ENCODE peak calls at places on chromosome 15, in seven cellular contexts. One of them, this sample, is unnamed.

GRCh38 chr15:53193149-53193548 is 403.0 kb upstream of the ONECUT1 start:
- DNase-seq in HCT116: no peak
- DNase-seq in heart right ventricle: no peak
- DNase-seq in GM23338: peak; percentile 48
- DNase-seq in foreskin fibroblast: peak; percentile 7
- DNase-seq in Peyer's patch: no peak
- DNase-seq in MM.1S: peak; percentile 31
- DNase-seq in this sample: no peak

GRCh38 chr15:37079726-37080125 is 20.6 kb downstream of the MEIS2 start:
- DNase-seq in foreskin fibroblast: peak; percentile 79
- DNase-seq in HCT116: no peak
- DNase-seq in MM.1S: no peak
- DNase-seq in heart right ventricle: no peak
- DNase-seq in GM23338: no peak
- DNase-seq in Peyer's patch: no peak
- DNase-seq in this sample: no peak

GRCh38 chr15:81400640-81401236 is 26.7 kb upstream of the TMC3 start:
- DNase-seq in HCT116: peak; percentile 52
- DNase-seq in Peyer's patch: no peak
- DNase-seq in MM.1S: peak; percentile 64
- DNase-seq in GM23338: peak; percentile 78
- DNase-seq in foreskin fibroblast: peak; percentile 69
- DNase-seq in heart right ventricle: no peak
- DNase-seq in this sample: peak; percentile 21

GRCh38 chr15:34327906-34328305 is 9.7 kb downstream of the SLC12A6 start:
- DNase-seq in Peyer's patch: no peak
- DNase-seq in GM23338: no peak
- DNase-seq in heart right ventricle: no peak
- DNase-seq in foreskin fibroblast: no peak
- DNase-seq in MM.1S: peak; percentile 62
- DNase-seq in HCT116: no peak
- DNase-seq in this sample: no peak

GRCh38 chr15:71545223-71545760 is 265.1 kb upstream of the NR2E3 start:
- DNase-seq in MM.1S: no peak
- DNase-seq in Peyer's patch: no peak
- DNase-seq in GM23338: no peak
- DNase-seq in foreskin fibroblast: no peak
- DNase-seq in heart right ventricle: no peak
- DNase-seq in HCT116: no peak
- DNase-seq in this sample: no peak

GRCh38 chr15:48221885-48222284 is 15.8 kb downstream of the SLC12A1 start:
- DNase-seq in Peyer's patch: no peak
- DNase-seq in HCT116: no peak
- DNase-seq in GM23338: no peak
- DNase-seq in foreskin fibroblast: peak; percentile 55
- DNase-seq in heart right ventricle: no peak
- DNase-seq in MM.1S: no peak
- DNase-seq in this sample: no peak

GRCh38 chr15:28082891-28083688 is 16.0 kb downstream of the OCA2 start:
- DNase-seq in heart right ventricle: no peak
- DNase-seq in GM23338: no peak
- DNase-seq in HCT116: no peak
- DNase-seq in foreskin fibroblast: no peak
- DNase-seq in Peyer's patch: peak; percentile 81
- DNase-seq in MM.1S: no peak
- DNase-seq in this sample: no peak

GRCh38 chr15:32885711-32886110 is 167.9 kb downstream of the GREM1 start:
- DNase-seq in foreskin fibroblast: peak; percentile 64
- DNase-seq in HCT116: no peak
- DNase-seq in Peyer's patch: no peak
- DNase-seq in heart right ventricle: no peak
- DNase-seq in GM23338: no peak
- DNase-seq in MM.1S: no peak
- DNase-seq in this sample: no peak

GRCh38 chr15:38038659-38039442 is 104.4 kb downstream of the TMCO5A start:
- DNase-seq in Peyer's patch: no peak
- DNase-seq in MM.1S: no peak
- DNase-seq in foreskin fibroblast: peak; percentile 87
- DNase-seq in HCT116: no peak
- DNase-seq in heart right ventricle: no peak
- DNase-seq in GM23338: no peak
- DNase-seq in this sample: peak; percentile 74

GRCh38 chr15:42273900-42274692 is 863 bp upstream of the TMEM87A start:
- DNase-seq in GM23338: peak; percentile 34
- DNase-seq in Peyer's patch: peak; percentile 88
- DNase-seq in MM.1S: peak; percentile 59
- DNase-seq in foreskin fibroblast: peak; percentile 86
- DNase-seq in HCT116: no peak
- DNase-seq in heart right ventricle: peak; percentile 54
- DNase-seq in this sample: no peak

GRCh38 chr15:101112336-101113113 is 139.3 kb downstream of the CHSY1 start:
- DNase-seq in HCT116: no peak
- DNase-seq in MM.1S: no peak
- DNase-seq in foreskin fibroblast: peak; percentile 42
- DNase-seq in Peyer's patch: no peak
- DNase-seq in GM23338: no peak
- DNase-seq in heart right ventricle: no peak
- DNase-seq in this sample: no peak

GRCh38 chr15:90001683-90002427 is 731 bp downstream of the ZNF710 start:
- DNase-seq in Peyer's patch: peak; percentile 82
- DNase-seq in heart right ventricle: peak; percentile 62
- DNase-seq in HCT116: no peak
- DNase-seq in GM23338: peak; percentile 83
- DNase-seq in foreskin fibroblast: peak; percentile 75
- DNase-seq in MM.1S: peak; percentile 74
- DNase-seq in this sample: no peak

GRCh38 chr15:78077053-78077859 is at the start of gene TBC1D2B:
- DNase-seq in foreskin fibroblast: peak; percentile 83
- DNase-seq in MM.1S: peak; percentile 62
- DNase-seq in HCT116: no peak
- DNase-seq in Peyer's patch: peak; percentile 85
- DNase-seq in GM23338: peak; percentile 81
- DNase-seq in heart right ventricle: no peak
- DNase-seq in this sample: no peak

GRCh38 chr15:45107941-45108630 is 5.9 kb downstream of the DUOX2 start:
- DNase-seq in Peyer's patch: no peak
- DNase-seq in MM.1S: no peak
- DNase-seq in GM23338: no peak
- DNase-seq in foreskin fibroblast: no peak
- DNase-seq in HCT116: no peak
- DNase-seq in heart right ventricle: no peak
- DNase-seq in this sample: no peak

GRCh38 chr15:79179108-79179561 is 88.6 kb upstream of the RASGRF1 start:
- DNase-seq in foreskin fibroblast: peak; percentile 17
- DNase-seq in HCT116: no peak
- DNase-seq in MM.1S: no peak
- DNase-seq in Peyer's patch: no peak
- DNase-seq in GM23338: peak; percentile 29
- DNase-seq in heart right ventricle: no peak
- DNase-seq in this sample: no peak

GRCh38 chr15:90400759-90401314 is 12.8 kb downstream of the IQGAP1 start:
- DNase-seq in HCT116: peak; percentile 91
- DNase-seq in MM.1S: peak; percentile 90
- DNase-seq in heart right ventricle: peak; percentile 85
- DNase-seq in Peyer's patch: peak; percentile 83
- DNase-seq in foreskin fibroblast: peak; percentile 93
- DNase-seq in GM23338: peak; percentile 92
- DNase-seq in this sample: peak; percentile 97

GRCh38 chr15:82832601-82833209 is 23.3 kb downstream of the WHAMM start:
- DNase-seq in Peyer's patch: no peak
- DNase-seq in MM.1S: no peak
- DNase-seq in HCT116: peak; percentile 64
- DNase-seq in foreskin fibroblast: peak; percentile 89
- DNase-seq in heart right ventricle: no peak
- DNase-seq in GM23338: no peak
- DNase-seq in this sample: peak; percentile 70

GRCh38 chr15:40440300-40441011 is at the start of gene BAHD1:
- DNase-seq in MM.1S: peak; percentile 93
- DNase-seq in HCT116: peak; percentile 77
- DNase-seq in GM23338: peak; percentile 98
- DNase-seq in foreskin fibroblast: peak; percentile 98
- DNase-seq in Peyer's patch: peak; percentile 98
- DNase-seq in heart right ventricle: peak; percentile 98
- DNase-seq in this sample: peak; percentile 64
- TF ChIP-seq CTCF in MM.1S: no peak
- TF ChIP-seq CTCF in HCT116: no peak
- TF ChIP-seq CTCF in GM23338: peak; percentile 3
- TF ChIP-seq CTCF in foreskin fibroblast: no peak
- TF ChIP-seq CTCF in Peyer's patch: peak; percentile 8
- TF ChIP-seq CTCF in heart right ventricle: peak; percentile 40
- TF ChIP-seq CTCF in this sample: no peak

DNA sequence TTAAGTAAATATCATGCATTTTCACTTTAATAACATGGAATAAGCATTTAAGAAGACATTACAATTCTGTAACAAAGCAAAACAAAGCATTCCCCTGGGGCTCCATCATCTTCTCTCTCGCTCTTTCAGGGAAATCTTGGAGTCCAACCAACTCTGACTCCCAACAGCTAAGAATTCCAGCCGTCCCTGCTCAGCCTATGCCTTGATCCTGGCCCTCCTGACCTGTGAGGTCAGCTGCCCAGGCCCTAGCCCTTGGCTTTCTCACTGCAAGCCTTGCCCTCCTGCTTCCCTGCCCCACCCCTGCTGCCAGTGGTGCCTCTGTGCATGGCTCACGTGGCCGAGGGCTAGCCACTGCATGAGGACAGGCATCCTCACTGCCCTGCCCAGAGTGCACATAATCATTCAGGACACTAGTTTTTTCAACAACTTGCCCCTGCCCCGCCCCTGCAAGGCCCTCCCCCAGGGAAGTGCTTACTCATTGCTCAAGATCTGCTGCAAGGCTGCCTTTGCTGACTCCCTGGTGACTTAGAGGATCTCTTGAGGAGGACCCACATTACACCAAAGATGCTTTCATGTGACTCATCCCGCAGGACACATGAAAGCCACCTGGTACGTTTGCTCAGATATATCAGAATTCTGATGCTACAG is 37.6 kb downstream of the MTMR10 start:
- DNase-seq in MM.1S: no peak
- DNase-seq in heart right ventricle: no peak
- DNase-seq in HCT116: peak; percentile 71
- DNase-seq in foreskin fibroblast: peak; percentile 96
- DNase-seq in GM23338: no peak
- DNase-seq in Peyer's patch: no peak
- DNase-seq in this sample: peak; percentile 91
- H3K4me3 ChIP-seq in MM.1S: no peak overlapping the region
- H3K4me3 ChIP-seq in heart right ventricle: no peak overlapping the region
- H3K4me3 ChIP-seq in HCT116: peak overlapping the region; percentile 14
- H3K4me3 ChIP-seq in foreskin fibroblast: no peak overlapping the region
- H3K4me3 ChIP-seq in GM23338: no peak overlapping the region
- H3K4me3 ChIP-seq in Peyer's patch: no peak overlapping the region
- H3K4me3 ChIP-seq in this sample: no peak overlapping the region

GRCh38 chr15:66788024-66788423 is 86.0 kb downstream of the SMAD6 start:
- DNase-seq in GM23338: no peak
- DNase-seq in heart right ventricle: no peak
- DNase-seq in foreskin fibroblast: no peak
- DNase-seq in MM.1S: no peak
- DNase-seq in Peyer's patch: peak; percentile 8
- DNase-seq in HCT116: no peak
- DNase-seq in this sample: no peak

GRCh38 chr15:66786708-66787471 is 84.9 kb downstream of the SMAD6 start:
- DNase-seq in MM.1S: no peak
- DNase-seq in HCT116: no peak
- DNase-seq in GM23338: no peak
- DNase-seq in heart right ventricle: no peak
- DNase-seq in Peyer's patch: peak; percentile 19
- DNase-seq in foreskin fibroblast: no peak
- DNase-seq in this sample: no peak

GRCh38 chr15:66787472-66787871 is 85.4 kb downstream of the SMAD6 start:
- DNase-seq in GM23338: no peak
- DNase-seq in heart right ventricle: no peak
- DNase-seq in Peyer's patch: peak; percentile 29
- DNase-seq in MM.1S: no peak
- DNase-seq in foreskin fibroblast: no peak
- DNase-seq in HCT116: no peak
- DNase-seq in this sample: no peak

GRCh38 chr15:66786222-66786621 is 84.2 kb downstream of the SMAD6 start:
- DNase-seq in MM.1S: no peak
- DNase-seq in GM23338: no peak
- DNase-seq in foreskin fibroblast: no peak
- DNase-seq in heart right ventricle: no peak
- DNase-seq in HCT116: no peak
- DNase-seq in Peyer's patch: no peak
- DNase-seq in this sample: no peak

DNA sequence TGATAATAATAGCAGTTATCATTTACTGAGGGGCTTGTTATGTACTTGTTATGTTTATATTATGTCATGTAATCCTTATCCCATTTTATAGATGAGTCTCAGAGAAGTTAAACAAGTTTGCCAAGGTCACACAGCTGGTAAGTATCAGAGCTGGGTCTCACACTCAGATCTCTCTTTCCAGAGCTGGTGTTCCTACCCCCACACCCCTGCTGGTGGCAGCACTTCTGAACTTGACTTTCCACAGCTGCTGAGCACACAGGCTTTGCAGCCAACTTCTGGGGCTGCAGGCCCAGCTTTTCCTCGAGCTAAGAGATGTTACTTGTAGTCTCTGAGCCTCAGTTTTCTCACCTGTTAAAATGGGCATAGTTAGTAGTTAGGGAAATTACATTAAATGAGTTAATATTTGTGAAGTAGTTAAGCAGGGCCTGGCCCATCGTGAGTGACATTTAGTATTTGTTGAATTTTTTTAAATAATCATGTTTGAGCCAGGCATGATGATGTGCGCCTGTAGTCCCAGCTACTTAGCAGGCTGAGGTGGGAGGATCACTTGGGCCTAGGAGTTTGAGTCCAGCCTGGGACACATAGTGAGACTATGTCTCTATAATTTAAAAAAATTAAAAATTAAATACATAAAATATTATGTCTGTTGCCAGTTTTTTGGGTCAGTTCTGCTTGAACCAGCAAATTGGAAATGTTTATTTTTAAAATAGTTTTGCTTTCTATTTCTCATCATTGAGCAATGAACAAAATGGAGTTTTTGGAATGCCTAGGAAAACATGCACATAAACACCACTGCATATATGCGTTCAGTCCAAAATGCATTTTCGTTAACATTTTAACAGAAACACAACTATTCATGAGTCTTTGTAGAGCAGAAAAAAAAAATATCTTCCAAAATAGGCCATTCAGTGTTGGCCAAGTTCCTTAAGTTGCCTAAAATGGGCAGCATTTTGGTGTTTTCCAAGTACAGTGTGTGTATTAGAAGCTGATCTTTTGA is 87.3 kb downstream of the SMAD6 start:
- DNase-seq in GM23338: peak; percentile 75
- DNase-seq in Peyer's patch: peak; percentile 54
- DNase-seq in MM.1S: no peak
- DNase-seq in heart right ventricle: no peak
- DNase-seq in foreskin fibroblast: peak; percentile 91
- DNase-seq in HCT116: no peak
- DNase-seq in this sample: peak; percentile 66
- TF ChIP-seq CTCF in GM23338: peak; percentile 72
- TF ChIP-seq CTCF in Peyer's patch: no peak
- TF ChIP-seq CTCF in MM.1S: no peak
- TF ChIP-seq CTCF in heart right ventricle: peak; percentile 59
- TF ChIP-seq CTCF in foreskin fibroblast: peak; percentile 74
- TF ChIP-seq CTCF in HCT116: peak; percentile 70
- TF ChIP-seq CTCF in this sample: peak; percentile 69

DNA sequence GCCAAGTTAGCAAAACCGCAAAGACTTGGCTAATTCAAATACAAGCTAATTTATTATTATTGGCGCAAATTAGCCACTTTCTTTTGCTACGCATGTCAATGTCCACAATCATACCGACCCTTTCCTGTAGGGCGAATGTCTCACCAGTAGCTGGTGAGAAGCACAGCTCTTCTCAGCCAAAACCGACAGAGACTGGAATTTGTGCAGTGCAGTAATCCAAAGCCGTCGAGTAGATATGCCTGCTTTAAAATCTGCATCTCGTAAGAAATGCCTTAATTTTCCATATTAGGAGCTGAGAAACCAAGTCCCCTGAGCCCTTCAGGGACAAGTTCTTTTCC is 614 bp upstream of the MINDY2 start:
- DNase-seq in GM23338: no peak
- DNase-seq in Peyer's patch: no peak
- DNase-seq in heart right ventricle: no peak
- DNase-seq in MM.1S: peak; percentile 62
- DNase-seq in HCT116: no peak
- DNase-seq in foreskin fibroblast: peak; percentile 84
- DNase-seq in this sample: no peak
- H3K4me3 ChIP-seq in GM23338: peak overlapping the region; percentile 86
- H3K4me3 ChIP-seq in Peyer's patch: peak overlapping the region; percentile 89
- H3K4me3 ChIP-seq in heart right ventricle: peak overlapping the region; percentile 100
- H3K4me3 ChIP-seq in MM.1S: peak overlapping the region; percentile 70
- H3K4me3 ChIP-seq in HCT116: peak overlapping the region; percentile 94
- H3K4me3 ChIP-seq in foreskin fibroblast: peak overlapping the region; percentile 95
- H3K4me3 ChIP-seq in this sample: peak overlapping the region; percentile 84

This sample was measured in HFF-Myc.